ENCODE peak calls at places on chromosome 5, in five cellular contexts. R, T, W, S and D are unnamed samples.

GRCh38 chr5:115798252-115798651 is 18.2 kb downstream of the CDO1 start:
- DNase-seq in R (no peak), T (no peak), W (no peak), S (no peak), D (no peak)

GRCh38 chr5:73968729-73969128 is 342.7 kb downstream of the ARHGEF28 start:
- DNase-seq in R (no peak), T (no peak), W (no peak), S (no peak), D (no peak)

GRCh38 chr5:153831976-153832375 is 206.7 kb downstream of the FAM114A2 start:
- DNase-seq in R (no peak), T (no peak), W (peak), S (peak), D (no peak)

GRCh38 chr5:51988561-51988960 is 605.3 kb downstream of the ISL1 start:
- DNase-seq in R (no peak), T (no peak), W (no peak), S (no peak), D (no peak)

GRCh38 chr5:139459451-139459934 is 3.0 kb downstream of the ECSCR start:
- DNase-seq in R (no peak), T (no peak), W (no peak), S (peak), D (peak)

GRCh38 chr5:37552770-37553719 is 173.9 kb downstream of the WDR70 start:
- DNase-seq in R (no peak), T (no peak), W (no peak), S (no peak), D (no peak)

GRCh38 chr5:44828719-44829118 is 20.0 kb downstream of the MRPS30 start:
- DNase-seq in R (no peak), T (no peak), W (no peak), S (no peak), D (no peak)

GRCh38 chr5:1789838-1790462 is 9.7 kb downstream of the MRPL36 start:
- DNase-seq in R (no peak), T (no peak), W (no peak), S (no peak), D (peak)

GRCh38 chr5:115497200-115497599 is 47.4 kb downstream of the FEM1C start:
- DNase-seq in R (no peak), T (no peak), W (no peak), S (no peak), D (peak)

GRCh38 chr5:148583421-148583965 is 70.8 kb downstream of the HTR4 start:
- DNase-seq in R (no peak), T (no peak), W (no peak), S (no peak), D (no peak)

GRCh38 chr5:113068559-113068958 is 92.0 kb downstream of the DCP2 start:
- DNase-seq in R (no peak), T (no peak), W (no peak), S (no peak), D (no peak)

GRCh38 chr5:53041071-53041692 is 52.0 kb downstream of the ITGA2 start:
- DNase-seq in R (no peak), T (no peak), W (no peak), S (peak), D (no peak)

GRCh38 chr5:141855265-141856029 is 22.8 kb downstream of the PCDH1 start:
- DNase-seq in R (no peak), T (no peak), W (no peak), S (no peak), D (peak)

GRCh38 chr5:141856030-141856790 is 22.0 kb downstream of the PCDH1 start:
- DNase-seq in R (no peak), T (no peak), W (no peak), S (no peak), D (no peak)

GRCh38 chr5:141857226-141857625 is 21.0 kb downstream of the PCDH1 start:
- DNase-seq in R (no peak), T (no peak), W (no peak), S (no peak), D (no peak)

GRCh38 chr5:141861194-141861593 is 17.0 kb downstream of the PCDH1 start:
- DNase-seq in R (no peak), T (no peak), W (no peak), S (no peak), D (no peak)

GRCh38 chr5:141858084-141858765 is 20.0 kb downstream of the PCDH1 start:
- DNase-seq in R (no peak), T (no peak), W (no peak), S (no peak), D (no peak)
- H3K27ac ChIP-seq in R (peak), T (no peak), W (no peak), S (no peak), D (no peak)

DNA sequence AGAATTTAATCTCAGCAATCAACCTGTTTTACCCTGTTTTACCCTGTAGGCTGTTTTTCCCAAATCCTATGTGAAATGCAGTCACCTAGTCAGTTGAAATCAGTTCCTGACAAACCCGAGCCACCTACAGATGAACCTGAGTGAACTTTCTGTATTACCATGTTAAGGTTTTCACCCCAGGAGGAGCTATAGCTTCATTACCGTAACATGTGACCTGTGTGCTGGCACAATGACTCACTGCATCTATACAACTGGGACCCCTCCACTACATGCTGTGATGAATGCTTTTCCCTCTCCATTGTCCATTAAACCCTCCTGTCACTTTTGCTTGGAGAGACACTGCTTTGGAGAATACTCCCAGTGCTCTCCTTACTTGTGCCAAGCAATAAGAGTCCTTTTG is 1974.8 kb downstream of the EFNA5 start:
- DNase-seq in R (no peak), T (no peak), W (no peak), S (no peak), D (no peak)
- H3K4me3 ChIP-seq in R (no peak), T (no peak), W (no peak), S (no peak), D (no peak)

DNA sequence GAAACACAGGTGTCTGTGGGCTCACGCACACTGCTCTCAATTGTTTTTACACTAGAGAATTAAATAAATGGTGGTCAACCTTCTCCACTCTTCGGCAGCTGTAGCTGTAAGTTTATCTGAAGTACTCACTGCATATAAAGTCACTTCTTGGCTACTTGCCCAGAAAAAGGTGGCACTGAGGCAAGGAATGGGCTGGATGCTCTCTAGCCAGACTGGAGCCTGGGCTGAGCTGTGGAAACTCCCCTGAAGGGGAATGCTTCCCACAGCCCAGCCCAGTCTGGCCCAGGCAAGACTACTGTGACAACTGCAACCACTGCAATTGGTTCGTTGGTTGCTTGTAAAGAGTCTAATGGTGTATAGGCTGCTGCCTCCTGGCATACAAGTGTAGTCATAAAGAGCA is 4.5 kb downstream of the LEAP2 start:
- DNase-seq in R (peak), T (no peak), W (no peak), S (no peak), D (peak)
- H3K27ac ChIP-seq in R (no peak), T (no peak), W (no peak), S (no peak), D (peak)

GRCh38 chr5:81787843-81788242 is 36.9 kb upstream of the SSBP2 start:
- DNase-seq in R (peak), T (peak), W (peak), S (no peak), D (no peak)
- H3K4me3 ChIP-seq in R (no peak), T (no peak), W (no peak), S (no peak), D (peak)

DNA sequence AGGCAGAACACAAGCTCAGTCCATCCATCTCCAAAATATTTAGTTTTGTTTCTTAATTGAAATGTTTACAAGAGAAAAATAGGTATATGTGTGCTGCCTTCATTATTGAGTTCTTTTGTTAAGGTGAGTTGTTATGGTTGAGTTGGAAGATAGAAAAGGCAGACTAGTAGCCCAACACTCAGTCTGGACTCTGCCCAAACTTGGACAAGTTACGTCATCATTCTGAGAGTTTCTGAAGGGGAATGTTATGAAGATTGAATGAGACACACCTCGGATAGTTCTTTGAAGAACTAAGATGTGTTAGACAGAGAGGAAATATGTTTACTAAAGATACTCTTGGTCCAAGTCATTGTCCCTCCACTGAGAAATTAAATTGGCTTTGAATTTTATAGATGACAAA is 245.5 kb downstream of the KCTD16 start:
- DNase-seq in R (no peak), T (no peak), W (no peak), S (no peak), D (no peak)
- H3K27ac ChIP-seq in R (no peak), T (no peak), W (no peak), S (no peak), D (no peak)

GRCh38 chr5:124754206-124754927 is 7.9 kb upstream of the ZNF608 start:
- DNase-seq in R (no peak), T (no peak), W (no peak), S (no peak), D (no peak)
- H3K4me3 ChIP-seq in R (no peak), T (no peak), W (no peak), S (no peak), D (no peak)